ENCODE peak calls at places on chromosome X, in nine cellular contexts. K is cardiac muscle cell, Y is foreskin fibroblast, M is osteocyte, U is IMR-90, Z is breast epithelium, E is foreskin keratinocyte, X is GM13977, H is mesothelial cell of epicardium. L is an unnamed sample.

GRCh38 chrX:7145454-7145853 is 2.1 kb upstream of the STS start:
- DNase-seq in K (no peak), Y (no peak), M (no peak), U (peak), Z (no peak), E (no peak), X (no peak), H (no peak), L (no peak)

GRCh38 chrX:19017271-19017670 is 33.4 kb upstream of the PHKA2 start:
- DNase-seq in K (peak), Y (no peak), M (no peak), U (peak), Z (no peak), E (no peak), X (peak), H (no peak), L (no peak)

GRCh38 chrX:37818031-37818430 is 29.3 kb downstream of the DYNLT3 start:
- DNase-seq in K (no peak), Y (no peak), M (no peak), U (no peak), Z (no peak), E (no peak), X (peak), H (no peak), L (no peak)

GRCh38 chrX:22433292-22434070 is 160.8 kb downstream of the CBLL2 start:
- DNase-seq in K (peak), Y (no peak), M (no peak), U (no peak), Z (no peak), E (no peak), X (no peak), H (no peak), L (no peak)

GRCh38 chrX:129039176-129039575 is 484.1 kb downstream of the SMARCA1 start:
- DNase-seq in K (no peak), Y (no peak), M (no peak), U (no peak), Z (no peak), E (no peak), X (no peak), H (no peak), L (no peak)

GRCh38 chrX:485368-485767 is 98.7 kb upstream of the PPP2R3B start:
- DNase-seq in K (no peak), Y (no peak), M (no peak), U (no peak), Z (no peak), E (no peak), X (no peak), H (no peak), L (no peak)

GRCh38 chrX:149982310-149982709 is 44.0 kb upstream of the EOLA2 start:
- DNase-seq in K (peak), Y (no peak), M (no peak), U (no peak), Z (no peak), E (no peak), X (no peak), H (no peak), L (no peak)

GRCh38 chrX:70422886-70423336 is at the start of gene GDPD2:
- DNase-seq in K (peak), Y (no peak), M (no peak), U (no peak), Z (no peak), E (no peak), X (no peak), H (no peak), L (no peak)

GRCh38 chrX:7574325-7574724 is 268.6 kb upstream of the VCX start:
- DNase-seq in K (peak), Y (no peak), M (no peak), U (no peak), Z (no peak), E (peak), X (no peak), H (no peak), L (no peak)

GRCh38 chrX:113399501-113400192 is 559.0 kb upstream of the AMOT start:
- DNase-seq in K (no peak), Y (peak), M (no peak), U (no peak), Z (no peak), E (no peak), X (no peak), H (no peak), L (no peak)

GRCh38 chrX:149881081-149881711 is at the start of gene MAGEA8:
- DNase-seq in K (no peak), Y (no peak), M (no peak), U (no peak), Z (no peak), E (no peak), X (no peak), H (no peak), L (no peak)

GRCh38 chrX:11664211-11664888 is 1.4 kb downstream of the ARHGAP6 start:
- DNase-seq in K (peak), Y (no peak), M (no peak), U (no peak), Z (no peak), E (peak), X (peak), H (no peak), L (peak)

GRCh38 chrX:53031380-53031779 is 17.2 kb upstream of the GPR173 start:
- DNase-seq in K (no peak), Y (no peak), M (peak), U (no peak), Z (no peak), E (no peak), X (no peak), H (no peak), L (no peak)

GRCh38 chrX:27966955-27967354 is 14.3 kb downstream of the DCAF8L1 start:
- DNase-seq in K (no peak), Y (no peak), M (no peak), U (peak), Z (no peak), E (no peak), X (no peak), H (no peak), L (no peak)

GRCh38 chrX:12988797-12989196 is 13.9 kb downstream of the TMSB4X start:
- DNase-seq in K (no peak), Y (peak), M (no peak), U (peak), Z (peak), E (no peak), X (no peak), H (no peak), L (no peak)

GRCh38 chrX:26032141-26032917 is 105.8 kb upstream of the MAGEB18 start:
- DNase-seq in K (no peak), Y (no peak), M (no peak), U (no peak), Z (no peak), E (no peak), X (no peak), H (no peak), L (no peak)

GRCh38 chrX:30388325-30388724 is 79.1 kb upstream of the NR0B1 start:
- DNase-seq in K (no peak), Y (no peak), M (no peak), U (no peak), Z (no peak), E (no peak), X (no peak), H (no peak), L (no peak)

GRCh38 chrX:40262641-40263560 is 165.1 kb upstream of the BCOR start:
- DNase-seq in K (peak), Y (peak), M (no peak), U (peak), Z (peak), E (peak), X (no peak), H (no peak), L (no peak)

GRCh38 chrX:74431807-74432206 is 10.5 kb downstream of the SLC16A2 start:
- DNase-seq in K (no peak), Y (no peak), M (no peak), U (no peak), Z (no peak), E (no peak), X (no peak), H (no peak), L (no peak)

GRCh38 chrX:26649534-26649933 is 433.6 kb downstream of the MAGEB5 start:
- DNase-seq in K (peak), Y (no peak), M (no peak), U (peak), Z (no peak), E (no peak), X (peak), H (no peak), L (no peak)

GRCh38 chrX:123425904-123426303 is 241.8 kb downstream of the GRIA3 start:
- DNase-seq in K (no peak), Y (peak), M (no peak), U (no peak), Z (no peak), E (no peak), X (no peak), H (no peak), L (no peak)

GRCh38 chrX:43269201-43269600 is 386.9 kb upstream of the MAOA start:
- DNase-seq in K (no peak), Y (no peak), M (no peak), U (no peak), Z (no peak), E (peak), X (no peak), H (no peak), L (no peak)

GRCh38 chrX:63739885-63740284 is 45.1 kb downstream of the ARHGEF9 start:
- DNase-seq in K (no peak), Y (no peak), M (no peak), U (no peak), Z (no peak), E (no peak), X (no peak), H (no peak), L (no peak)

GRCh38 chrX:20951016-20951795 is 423.0 kb upstream of the CNKSR2 start:
- DNase-seq in K (no peak), Y (no peak), M (no peak), U (no peak), Z (peak), E (peak), X (no peak), H (no peak), L (no peak)

GRCh38 chrX:116289592-116289991 is 119.0 kb downstream of the AGTR2 start:
- DNase-seq in K (no peak), Y (no peak), M (no peak), U (no peak), Z (no peak), E (no peak), X (no peak), H (no peak), L (no peak)

GRCh38 chrX:129161108-129161507 is 362.2 kb downstream of the SMARCA1 start:
- DNase-seq in K (no peak), Y (no peak), M (no peak), U (no peak), Z (no peak), E (no peak), X (no peak), H (no peak), L (no peak)

GRCh38 chrX:65681810-65682209 is 14.4 kb downstream of the MSN start:
- DNase-seq in K (no peak), Y (no peak), M (no peak), U (no peak), Z (no peak), E (no peak), X (no peak), H (no peak), L (no peak)

GRCh38 chrX:40628506-40628905 is 5.3 kb downstream of the MPC1L start:
- DNase-seq in K (no peak), Y (no peak), M (no peak), U (no peak), Z (no peak), E (no peak), X (no peak), H (no peak), L (no peak)

GRCh38 chrX:111100191-111100590 is 4.2 kb downstream of the PAK3 start:
- DNase-seq in K (peak), Y (peak), M (no peak), U (peak), Z (no peak), E (no peak), X (peak), H (no peak), L (no peak)

GRCh38 chrX:148573119-148573518 is 72.7 kb downstream of the AFF2 start:
- DNase-seq in K (peak), Y (no peak), M (no peak), U (no peak), Z (no peak), E (no peak), X (no peak), H (no peak), L (no peak)
- TF ChIP-seq CTCF in K (no peak), Y (no peak), M (no peak), U (no peak), Z (no peak), E (no peak), X (no peak), H (no peak), L (peak)

DNA sequence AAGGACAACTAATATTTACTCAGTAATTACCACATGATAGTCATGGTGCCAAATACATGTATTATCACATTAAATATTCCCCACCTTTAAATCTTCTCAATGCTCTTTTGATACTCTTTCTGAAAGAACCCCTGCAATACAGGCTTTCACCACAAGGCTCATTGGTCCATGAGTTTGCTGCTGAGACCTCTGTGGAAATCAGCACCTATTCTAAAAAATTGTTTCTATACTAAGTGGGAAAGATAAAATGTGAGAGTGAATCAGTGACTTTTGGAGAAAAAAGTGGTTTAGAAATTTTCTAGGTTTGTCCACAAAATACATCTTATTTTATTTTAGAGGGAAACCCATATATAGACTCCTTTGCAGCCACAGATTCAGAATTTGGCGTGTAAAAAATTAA is 257.3 kb downstream of the ZIC3 start:
- DNase-seq in K (no peak), Y (no peak), M (no peak), U (no peak), Z (no peak), E (no peak), X (no peak), H (no peak), L (no peak)
- TF ChIP-seq CTCF in K (no peak), Y (no peak), M (no peak), U (no peak), Z (no peak), E (no peak), X (no peak), H (peak), L (peak)

GRCh38 chrX:24498975-24499374 is 33.9 kb downstream of the PDK3 start:
- DNase-seq in K (peak), Y (no peak), M (no peak), U (peak), Z (no peak), E (no peak), X (peak), H (no peak), L (no peak)
- TF ChIP-seq CTCF in K (peak), Y (peak), M (peak), U (peak), Z (no peak), E (peak), X (peak), H (peak), L (peak)

GRCh38 chrX:50579955-50580354 is 109.3 kb upstream of the DGKK start:
- DNase-seq in K (peak), Y (peak), M (no peak), U (peak), Z (no peak), E (peak), X (peak), H (no peak), L (no peak)
- TF ChIP-seq CTCF in K (peak), Y (peak), M (peak), U (peak), Z (peak), E (peak), X (peak), H (peak), L (peak)

GRCh38 chrX:9862525-9862924 is 76.3 kb downstream of the SHROOM2 start:
- DNase-seq in K (no peak), Y (no peak), M (no peak), U (no peak), Z (no peak), E (no peak), X (no peak), H (no peak), L (no peak)
- TF ChIP-seq CTCF in K (no peak), Y (no peak), M (no peak), U (no peak), Z (no peak), E (no peak), X (peak), H (no peak), L (no peak)

L was measured in type B pancreatic cell.